ENCODE peak calls at places on chromosomes 5 and 9, in six cellular contexts. M is A549, X is ACHN, N is HTR-8/SVneo, Q is GM04504, R is AG09319. K is an unnamed sample.

GRCh38 chr5:170606939-170607338 is 103.1 kb downstream of the KCNIP1 start:
- DNase-seq in M (no peak), N (no peak), R (no peak), X (no peak), Q (no peak), K (no peak)

GRCh38 chr5:154811653-154812465 is 38.5 kb downstream of the FAXDC2 start:
- DNase-seq in Q (peak), N (peak), X (peak), M (peak), R (peak), K (peak)

GRCh38 chr5:80184235-80185023 is 71.4 kb downstream of the SERINC5 start:
- DNase-seq in X (no peak), Q (no peak), M (peak), R (no peak), N (no peak), K (peak)

GRCh38 chr9:95573463-95573862 is 56.7 kb upstream of the PTCH1 start:
- DNase-seq in R (no peak), Q (no peak), N (no peak), M (no peak), X (no peak), K (no peak)

GRCh38 chr5:56190500-56190899 is 42.6 kb downstream of the ANKRD55 start:
- DNase-seq in M (no peak), X (no peak), Q (peak), R (no peak), N (no peak), K (no peak)

GRCh38 chr9:137851516-137852217 is 25.9 kb upstream of the CACNA1B start:
- DNase-seq in X (no peak), Q (no peak), M (no peak), N (no peak), R (no peak), K (no peak)

GRCh38 chr5:179505636-179506261 is 44.6 kb upstream of the RUFY1 start:
- DNase-seq in N (no peak), R (no peak), Q (no peak), X (no peak), M (no peak), K (no peak)

GRCh38 chr9:8338249-8338721 is 538.7 kb upstream of the DMAC1 start:
- DNase-seq in M (no peak), Q (no peak), R (no peak), N (no peak), X (no peak), K (no peak)

GRCh38 chr5:1509346-1510085 is 14.2 kb downstream of the LPCAT1 start:
- DNase-seq in N (no peak), M (no peak), X (no peak), R (no peak), Q (no peak), K (no peak)

GRCh38 chr5:137659209-137659608 is 76.7 kb downstream of the KLHL3 start:
- DNase-seq in N (no peak), R (no peak), Q (no peak), X (no peak), M (no peak), K (no peak)

GRCh38 chr5:165527577-165527976 is 2022.2 kb downstream of the MAT2B start:
- DNase-seq in R (no peak), M (no peak), Q (no peak), X (no peak), N (no peak), K (no peak)

GRCh38 chr5:17723876-17724275 is 89.6 kb downstream of the TAF11L14 start:
- DNase-seq in M (no peak), Q (no peak), N (no peak), R (no peak), X (no peak), K (no peak)

GRCh38 chr9:6234014-6234413 is 18.4 kb downstream of the IL33 start:
- DNase-seq in Q (no peak), N (no peak), X (no peak), M (no peak), R (no peak), K (no peak)

GRCh38 chr9:91790912-91791311 is 159.1 kb downstream of the ROR2 start:
- DNase-seq in Q (no peak), M (no peak), N (no peak), X (no peak), R (no peak), K (no peak)

GRCh38 chr5:56106837-56107236 is 112.1 kb upstream of the IL6ST start:
- DNase-seq in N (no peak), R (no peak), M (no peak), X (no peak), Q (no peak), K (no peak)

GRCh38 chr9:76905984-76906861 is at the start of gene PRUNE2:
- DNase-seq in N (peak), M (no peak), R (peak), X (peak), Q (peak), K (peak)

GRCh38 chr5:1317921-1318565 is 23.2 kb upstream of the TERT start:
- DNase-seq in N (no peak), M (no peak), X (no peak), R (no peak), Q (no peak), K (no peak)

GRCh38 chr5:123856736-123857135 is 344.8 kb downstream of the CSNK1G3 start:
- DNase-seq in Q (peak), N (no peak), M (no peak), R (no peak), X (no peak), K (no peak)

GRCh38 chr5:178338750-178339144 is 106.1 kb upstream of the PHYKPL start:
- DNase-seq in X (no peak), M (no peak), N (no peak), Q (no peak), R (no peak), K (no peak)

GRCh38 chr5:132779961-132780360 is 2.9 kb upstream of the SEPTIN8 start:
- DNase-seq in Q (no peak), X (no peak), N (no peak), M (no peak), R (no peak), K (no peak)

GRCh38 chr9:97388721-97389238 is 23.1 kb upstream of the TDRD7 start:
- DNase-seq in R (no peak), X (no peak), N (no peak), M (no peak), Q (no peak), K (no peak)

GRCh38 chr5:55511010-55511409 is 23.8 kb downstream of the PLPP1 start:
- DNase-seq in R (no peak), Q (no peak), N (no peak), M (no peak), X (no peak), K (no peak)

GRCh38 chr9:82438581-82438980 is 450.0 kb downstream of the SPATA31D1 start:
- DNase-seq in Q (no peak), M (no peak), R (no peak), N (no peak), X (no peak), K (no peak)

GRCh38 chr5:173010547-173011464 is 27.2 kb downstream of the ATP6V0E1 start:
- DNase-seq in M (no peak), X (no peak), Q (peak), R (no peak), N (no peak), K (no peak)

GRCh38 chr5:160799160-160799559 is 52.9 kb downstream of the ATP10B start:
- DNase-seq in Q (no peak), X (no peak), R (no peak), N (no peak), M (no peak), K (no peak)

GRCh38 chr5:56419667-56420066 is 186.5 kb upstream of the ANKRD55 start:
- DNase-seq in X (no peak), R (no peak), Q (no peak), M (no peak), N (no peak), K (no peak)

GRCh38 chr9:84357235-84357634 is 16.7 kb upstream of the SLC28A3 start:
- DNase-seq in X (no peak), Q (no peak), M (no peak), R (no peak), N (no peak), K (no peak)

GRCh38 chr5:58064799-58065198 is 395.1 kb downstream of the PLK2 start:
- DNase-seq in R (no peak), M (no peak), Q (peak), X (no peak), N (no peak), K (no peak)